ENCODE peak calls at places on chromosomes 2 and 18, in five cellular contexts. X is WERI-Rb-1, V is fibroblast of lung, M is IMR-90, L is PC-9. Q is an unnamed sample.

GRCh38 chr2:231699006-231699405 is 9.3 kb upstream of the PTMA start:
- DNase-seq in X (no peak), V (peak; percentile 39), M (peak; percentile 37), L (no peak), Q (no peak)

GRCh38 chr2:113700186-113700841 is 56.1 kb downstream of the SLC35F5 start:
- DNase-seq in X (peak; percentile 22), V (peak; percentile 19), M (peak; percentile 15), L (no peak), Q (peak; percentile 90)

GRCh38 chr2:231709981-231710750 is 1.8 kb downstream of the PTMA start:
- DNase-seq in X (peak; percentile 69), V (peak; percentile 84), M (peak; percentile 80), L (peak; percentile 91), Q (peak; percentile 91)

GRCh38 chr18:904135-905090 is at the start of gene ADCYAP1:
- DNase-seq in X (peak; percentile 73), V (no peak), M (no peak), L (no peak), Q (no peak)

GRCh38 chr2:74740395-74741075 is 86.5 kb downstream of the SEMA4F start:
- DNase-seq in X (peak; percentile 64), V (peak; percentile 91), M (peak; percentile 96), L (peak; percentile 82), Q (no peak)

GRCh38 chr18:59376351-59376935 is 17.4 kb upstream of the LMAN1 start:
- DNase-seq in X (peak; percentile 96), V (no peak), M (no peak), L (no peak), Q (no peak)

GRCh38 chr18:79856119-79857080 is 58.7 kb downstream of the KCNG2 start:
- DNase-seq in X (peak; percentile 95), V (peak; percentile 18), M (peak; percentile 25), L (no peak), Q (peak; percentile 61)

GRCh38 chr2:232170391-232170790 is 208.2 kb upstream of the ALPP start:
- DNase-seq in X (no peak), V (no peak), M (no peak), L (no peak), Q (no peak)

GRCh38 chr2:35973132-35973736 is 382.3 kb upstream of the CRIM1 start:
- DNase-seq in X (peak; percentile 50), V (peak; percentile 27), M (peak; percentile 42), L (peak; percentile 9), Q (peak; percentile 36)

GRCh38 chr2:18750662-18751554 is 161.5 kb upstream of the NT5C1B start:
- DNase-seq in X (no peak), V (no peak), M (peak; percentile 55), L (no peak), Q (no peak)

GRCh38 chr2:199070550-199070949 is 387.2 kb downstream of the SATB2 start:
- DNase-seq in X (no peak), V (no peak), M (no peak), L (no peak), Q (no peak)

GRCh38 chr2:49938268-49938667 is 784.0 kb upstream of the FSHR start:
- DNase-seq in X (no peak), V (no peak), M (no peak), L (no peak), Q (no peak)

GRCh38 chr2:113240150-113240914 is 38.4 kb downstream of the PAX8 start:
- DNase-seq in X (no peak), V (peak; percentile 98), M (peak; percentile 97), L (peak; percentile 68), Q (no peak)

GRCh38 chr18:45775726-45776125 is 49.7 kb upstream of the SIGLEC15 start:
- DNase-seq in X (no peak), V (no peak), M (no peak), L (no peak), Q (no peak)

GRCh38 chr2:118237451-118237850 is 149.2 kb downstream of the INSIG2 start:
- DNase-seq in X (no peak), V (no peak), M (no peak), L (no peak), Q (no peak)

GRCh38 chr18:74303936-74304335 is 11.7 kb upstream of the C18orf63 start:
- DNase-seq in X (no peak), V (peak; percentile 31), M (peak; percentile 25), L (no peak), Q (no peak)

GRCh38 chr2:222756951-222757645 is 85.6 kb downstream of the MOGAT1 start:
- DNase-seq in X (no peak), V (peak; percentile 49), M (peak; percentile 75), L (peak; percentile 75), Q (no peak)
- H3K4me3 ChIP-seq in X (no peak overlapping the region), V (no peak overlapping the region), M (no peak overlapping the region), L (no peak overlapping the region), Q (no peak overlapping the region)

DNA sequence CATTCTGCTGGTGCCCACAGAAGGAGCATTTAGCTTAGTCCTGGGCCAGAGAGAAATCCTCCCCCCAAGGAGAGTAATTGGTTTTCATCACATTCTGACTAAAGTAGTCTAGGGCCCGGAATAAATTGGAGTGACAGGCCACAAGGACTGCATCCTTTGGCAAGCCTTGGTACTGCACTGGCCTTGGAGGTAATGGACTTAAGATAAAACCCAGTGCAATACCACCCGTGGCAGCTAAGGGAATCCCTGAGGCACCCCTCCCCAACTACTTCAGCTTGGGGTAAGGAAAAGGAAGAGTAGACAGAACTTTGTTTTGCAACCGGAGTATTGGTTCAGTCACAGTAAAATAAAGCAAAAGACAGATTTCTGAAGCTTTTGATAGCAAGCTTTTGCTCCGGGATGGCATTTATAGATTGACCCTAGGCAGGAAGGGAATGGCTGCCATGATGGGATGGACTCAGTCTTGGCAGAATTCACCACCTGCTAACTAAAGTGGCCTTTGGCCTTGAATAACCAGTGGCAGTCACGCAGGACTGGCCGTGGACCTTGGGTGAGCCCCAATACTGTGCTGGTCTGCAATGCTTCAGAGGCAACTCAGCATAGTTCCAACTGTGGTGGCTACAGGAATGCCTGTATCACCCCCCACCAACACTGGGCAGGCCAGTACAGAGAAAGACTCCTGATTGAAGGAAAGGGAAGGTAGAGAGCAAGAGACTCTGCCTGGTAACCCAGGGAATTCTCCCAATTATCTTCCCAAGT is 14.1 kb downstream of the ORC4 start:
- DNase-seq in X (no peak), V (no peak), M (no peak), L (no peak), Q (no peak)
- TF ChIP-seq CTCF in X (no peak), V (no peak), M (no peak), L (no peak), Q (no peak)

GRCh38 chr2:222305510-222306392 is 7.0 kb upstream of the PAX3 start:
- DNase-seq in X (peak; percentile 40), V (no peak), M (no peak), L (no peak), Q (peak; percentile 38)
- H3K4me3 ChIP-seq in X (peak overlapping the region; percentile 47), V (peak overlapping the region; percentile 46), M (peak overlapping the region; percentile 35), L (no peak overlapping the region), Q (peak overlapping the region; percentile 60)

GRCh38 chr2:32678825-32679224 is 51.0 kb downstream of the TTC27 start:
- DNase-seq in X (no peak), V (peak; percentile 81), M (peak; percentile 73), L (no peak), Q (no peak)
- TF ChIP-seq CTCF in X (no peak), V (no peak), M (peak; percentile 7), L (no peak), Q (no peak)

GRCh38 chr18:68724021-68724420 is 9.1 kb upstream of the TMX3 start:
- DNase-seq in X (no peak), V (no peak), M (no peak), L (no peak), Q (no peak)

GRCh38 chr18:68723539-68723938 is 8.6 kb upstream of the TMX3 start:
- DNase-seq in X (no peak), V (no peak), M (no peak), L (no peak), Q (no peak)

GRCh38 chr18:68722807-68723206 is 7.9 kb upstream of the TMX3 start:
- DNase-seq in X (no peak), V (no peak), M (no peak), L (no peak), Q (no peak)

GRCh38 chr18:68725341-68725740 is 10.4 kb upstream of the TMX3 start:
- DNase-seq in X (no peak), V (no peak), M (peak; percentile 39), L (no peak), Q (no peak)

GRCh38 chr18:68721681-68722583 is 7.0 kb upstream of the TMX3 start:
- DNase-seq in X (no peak), V (peak; percentile 34), M (no peak), L (no peak), Q (peak; percentile 69)
- H3K4me3 ChIP-seq in X (no peak overlapping the region), V (peak overlapping the region; percentile 39), M (peak overlapping the region; percentile 23), L (no peak overlapping the region), Q (peak overlapping the region; percentile 52)

GRCh38 chr2:210663574-210663973 is 107.2 kb downstream of the CPS1 start:
- DNase-seq in X (peak; percentile 39), V (peak; percentile 22), M (peak; percentile 2), L (no peak), Q (no peak)
- TF ChIP-seq CTCF in X (peak; percentile 37), V (peak; percentile 33), M (peak; percentile 7), L (peak; percentile 45), Q (no peak)

GRCh38 chr2:9154061-9154460 is 52.6 kb upstream of the ASAP2 start:
- DNase-seq in X (no peak), V (no peak), M (no peak), L (no peak), Q (no peak)
- H3K4me3 ChIP-seq in X (no peak overlapping the region), V (no peak overlapping the region), M (no peak overlapping the region), L (peak overlapping the region; percentile 32), Q (no peak overlapping the region)

GRCh38 chr18:11163668-11164067 is 14.3 kb upstream of the PIEZO2 start:
- DNase-seq in X (no peak), V (peak; percentile 28), M (peak; percentile 36), L (no peak), Q (peak; percentile 23)
- TF ChIP-seq CTCF in X (no peak), V (peak; percentile 24), M (peak; percentile 43), L (no peak), Q (peak; percentile 59)

GRCh38 chr2:183533021-183533420 is 408.8 kb downstream of the NUP35 start:
- DNase-seq in X (no peak), V (no peak), M (no peak), L (no peak), Q (no peak)
- H3K4me3 ChIP-seq in X (no peak overlapping the region), V (no peak overlapping the region), M (no peak overlapping the region), L (no peak overlapping the region), Q (no peak overlapping the region)

GRCh38 chr2:168780671-168781071 is 21.8 kb upstream of the NOSTRIN start:
- DNase-seq in X (no peak), V (no peak), M (no peak), L (no peak), Q (no peak)
- TF ChIP-seq CTCF in X (no peak), V (no peak), M (no peak), L (no peak), Q (no peak)